ENCODE peak calls at places on chromosomes 1 and 21, in ten cellular contexts. S is NCI-H1092 treated with DMSO at 0.1 percent for 48 hours; T is activated naive CD4-positive, alpha-beta T cell treated with anti-CD3 and anti-CD28 coated beads for 36 hours; V is stimulated activated naive CD8-positive, alpha-beta T cell treated with anti-CD3 and anti-CD28 coated beads, Interleukin-15, Interleukin-2, amounts not matched to agents 100 U/mL and 50 U/mL, for 24 hours; J is Peyer's patch; N is MM.1S; G is G401; P is erythroblast; D is stimulated activated CD4-positive, alpha-beta T cell treated with anti-CD3 and anti-CD28 coated beads, Interleukin-15, amount 100 ng/mL, for 1 hour; R is CD8-positive, alpha-beta memory T cell. A is an unnamed sample.

GRCh38 chr1:2174348-2175054 is 20.1 kb downstream of the FAAP20 start:
- DNase-seq in S (peak; percentile 20), T (peak; percentile 52), V (peak; percentile 56), J (peak; percentile 75), N (peak; percentile 21), G (peak; percentile 87), P (peak; percentile 20), D (no peak), R (no peak), A (peak; percentile 83)

GRCh38 chr21:46243325-46243724 is 14.8 kb upstream of the LSS start:
- DNase-seq in S (no peak), T (no peak), V (no peak), J (no peak), N (no peak), G (no peak), P (no peak), D (no peak), R (no peak), A (no peak)

GRCh38 chr1:48687271-48688045 is 89.2 kb downstream of the BEND5 start:
- DNase-seq in S (no peak), T (no peak), V (no peak), J (no peak), N (no peak), G (no peak), P (no peak), D (no peak), R (no peak), A (no peak)

GRCh38 chr1:76854255-76854654 is 13.0 kb upstream of the ST6GALNAC5 start:
- DNase-seq in S (no peak), T (no peak), V (no peak), J (no peak), N (no peak), G (no peak), P (no peak), D (no peak), R (no peak), A (no peak)

GRCh38 chr1:30232288-30232899 is 491.0 kb downstream of the MATN1 start:
- DNase-seq in S (peak; percentile 28), T (peak; percentile 33), V (peak; percentile 14), J (no peak), N (peak; percentile 27), G (peak; percentile 6), P (peak; percentile 35), D (no peak), R (no peak), A (peak; percentile 80)

GRCh38 chr21:16115461-16115860 is 385.7 kb downstream of the USP25 start:
- DNase-seq in S (no peak), T (no peak), V (no peak), J (no peak), N (no peak), G (no peak), P (no peak), D (no peak), R (no peak), A (no peak)

GRCh38 chr1:111499026-111499790 is 4.2 kb downstream of the ADORA3 start:
- DNase-seq in S (no peak), T (no peak), V (no peak), J (no peak), N (no peak), G (no peak), P (no peak), D (no peak), R (no peak), A (no peak)

GRCh38 chr1:188895611-188896010 is 1582.1 kb downstream of the BRINP3 start:
- DNase-seq in S (no peak), T (no peak), V (no peak), J (no peak), N (no peak), G (no peak), P (no peak), D (no peak), R (no peak), A (no peak)

GRCh38 chr1:57061369-57061768 is 95.6 kb upstream of the C8B start:
- DNase-seq in S (peak; percentile 37), T (no peak), V (no peak), J (no peak), N (no peak), G (no peak), P (no peak), D (no peak), R (no peak), A (no peak)

GRCh38 chr1:151888972-151889570 is 20.2 kb downstream of the THEM4 start:
- DNase-seq in S (peak; percentile 14), T (no peak), V (no peak), J (no peak), N (peak; percentile 47), G (no peak), P (no peak), D (no peak), R (no peak), A (no peak)

GRCh38 chr1:50308883-50309282 is 114.4 kb downstream of the DMRTA2 start:
- DNase-seq in S (no peak), T (peak; percentile 41), V (peak; percentile 14), J (no peak), N (peak; percentile 54), G (no peak), P (peak; percentile 44), D (no peak), R (no peak), A (peak; percentile 72)

GRCh38 chr21:45894891-45895777 is 86.4 kb upstream of the COL6A1 start:
- DNase-seq in S (no peak), T (no peak), V (no peak), J (no peak), N (no peak), G (peak; percentile 89), P (no peak), D (no peak), R (no peak), A (no peak)

GRCh38 chr1:99672500-99673213 is 26.7 kb downstream of the PALMD start:
- DNase-seq in S (no peak), T (no peak), V (no peak), J (no peak), N (no peak), G (no peak), P (no peak), D (no peak), R (no peak), A (no peak)

GRCh38 chr1:39905142-39905541 is 3.4 kb upstream of the MYCL start:
- DNase-seq in S (no peak), T (no peak), V (no peak), J (no peak), N (no peak), G (no peak), P (no peak), D (no peak), R (no peak), A (no peak)

GRCh38 chr1:99644302-99645004 is 1.5 kb upstream of the PALMD start:
- DNase-seq in S (no peak), T (no peak), V (no peak), J (no peak), N (no peak), G (peak; percentile 33), P (no peak), D (no peak), R (no peak), A (no peak)

GRCh38 chr1:29736582-29737188 is 500.4 kb downstream of the PTPRU start:
- DNase-seq in S (no peak), T (peak; percentile 38), V (peak; percentile 6), J (no peak), N (peak; percentile 31), G (no peak), P (peak; percentile 29), D (no peak), R (no peak), A (peak; percentile 53)

GRCh38 chr21:37568916-37569315 is 202.3 kb downstream of the DYRK1A start:
- DNase-seq in S (no peak), T (no peak), V (no peak), J (no peak), N (no peak), G (no peak), P (no peak), D (no peak), R (no peak), A (no peak)

GRCh38 chr1:160544647-160545046 is 21.6 kb upstream of the SLAMF6 start:
- DNase-seq in S (no peak), T (peak; percentile 42), V (no peak), J (no peak), N (peak; percentile 38), G (peak; percentile 52), P (peak; percentile 58), D (no peak), R (no peak), A (peak; percentile 31)

GRCh38 chr1:196659471-196659870 is 7.6 kb downstream of the CFH start:
- DNase-seq in S (no peak), T (no peak), V (no peak), J (no peak), N (no peak), G (no peak), P (no peak), D (no peak), R (no peak), A (no peak)

GRCh38 chr21:28742527-28742926 is 250.2 kb downstream of the LTN1 start:
- DNase-seq in S (no peak), T (no peak), V (no peak), J (no peak), N (no peak), G (no peak), P (no peak), D (no peak), R (no peak), A (no peak)

GRCh38 chr1:204475651-204476432 is 18.8 kb downstream of the PIK3C2B start:
- DNase-seq in S (no peak), T (no peak), V (no peak), J (no peak), N (no peak), G (no peak), P (no peak), D (no peak), R (no peak), A (no peak)

GRCh38 chr1:95116666-95117206 is 419 bp upstream of the TLCD4 start:
- DNase-seq in S (peak; percentile 86), T (peak; percentile 68), V (peak; percentile 56), J (no peak), N (peak; percentile 70), G (peak; percentile 87), P (peak; percentile 89), D (peak; percentile 16), R (peak; percentile 6), A (peak; percentile 64)

GRCh38 chr1:29305943-29306342 is 69.6 kb downstream of the PTPRU start:
- DNase-seq in S (no peak), T (no peak), V (no peak), J (no peak), N (no peak), G (no peak), P (no peak), D (no peak), R (no peak), A (peak; percentile 17)

GRCh38 chr1:46333300-46334029 is 7.1 kb upstream of the NSUN4 start:
- DNase-seq in S (no peak), T (no peak), V (no peak), J (no peak), N (peak; percentile 69), G (peak; percentile 25), P (peak; percentile 26), D (no peak), R (no peak), A (no peak)

GRCh38 chr1:16158993-16159831 is 3.3 kb upstream of the EPHA2 start:
- DNase-seq in S (no peak), T (no peak), V (no peak), J (peak; percentile 67), N (no peak), G (no peak), P (no peak), D (no peak), R (no peak), A (no peak)

GRCh38 chr1:47809301-47810084 is 187.7 kb downstream of the TRABD2B start:
- DNase-seq in S (peak; percentile 38), T (no peak), V (no peak), J (no peak), N (no peak), G (no peak), P (no peak), D (no peak), R (no peak), A (no peak)

GRCh38 chr1:226691257-226691656 is 47.8 kb downstream of the ITPKB start:
- DNase-seq in S (no peak), T (peak; percentile 87), V (peak; percentile 73), J (no peak), N (no peak), G (no peak), P (no peak), D (no peak), R (peak; percentile 49), A (no peak)

GRCh38 chr1:27233677-27234053 is 767 bp upstream of the WDTC1 start:
- DNase-seq in S (peak; percentile 8), T (peak; percentile 39), V (no peak), J (peak; percentile 48), N (no peak), G (no peak), P (peak; percentile 73), D (no peak), R (peak; percentile 16), A (peak; percentile 35)